ENCODE peak calls at places on chromosomes 6 and 20, in six cellular contexts. Q, C, H, W, U and D are unnamed samples.

GRCh38 chr6:79946773-79947190 is 571 bp downstream of the ELOVL4 start:
- DNase-seq in Q (peak; percentile 22), C (peak; percentile 67), H (no peak), W (no peak), U (peak; percentile 32), D (no peak)

GRCh38 chr20:17733781-17734304 is 34.1 kb downstream of the BANF2 start:
- DNase-seq in Q (no peak), C (no peak), H (no peak), W (no peak), U (no peak), D (no peak)

GRCh38 chr6:41464481-41464880 is 81.7 kb upstream of the FOXP4 start:
- DNase-seq in Q (no peak), C (no peak), H (no peak), W (no peak), U (no peak), D (no peak)

GRCh38 chr6:25296980-25297379 is 17.8 kb downstream of the CARMIL1 start:
- DNase-seq in Q (peak; percentile 80), C (peak; percentile 62), H (no peak), W (no peak), U (no peak), D (no peak)

GRCh38 chr20:1327241-1327653 is 1.7 kb downstream of the SDCBP2 start:
- DNase-seq in Q (peak; percentile 71), C (peak; percentile 59), H (no peak), W (peak; percentile 39), U (no peak), D (no peak)

GRCh38 chr6:152952045-152952444 is 30.8 kb downstream of the FBXO5 start:
- DNase-seq in Q (peak; percentile 38), C (peak; percentile 6), H (no peak), W (no peak), U (no peak), D (no peak)

GRCh38 chr20:53767206-53767924 is 173.7 kb upstream of the ZNF217 start:
- DNase-seq in Q (no peak), C (no peak), H (no peak), W (peak; percentile 54), U (no peak), D (no peak)

GRCh38 chr6:132341646-132342045 is 59.6 kb downstream of the MOXD1 start:
- DNase-seq in Q (no peak), C (peak; percentile 84), H (no peak), W (no peak), U (no peak), D (no peak)

GRCh38 chr20:17960927-17961599 is 7.5 kb downstream of the SNX5 start:
- DNase-seq in Q (peak; percentile 89), C (peak; percentile 59), H (no peak), W (no peak), U (no peak), D (no peak)

GRCh38 chr6:143279385-143279784 is 171.1 kb downstream of the ADAT2 start:
- DNase-seq in Q (peak; percentile 15), C (no peak), H (peak; percentile 13), W (peak; percentile 70), U (peak; percentile 8), D (peak; percentile 46)

GRCh38 chr20:1341561-1342265 is 12.8 kb upstream of the SDCBP2 start:
- DNase-seq in Q (peak; percentile 71), C (no peak), H (no peak), W (peak; percentile 20), U (no peak), D (no peak)

GRCh38 chr6:25342784-25343183 is 63.6 kb downstream of the CARMIL1 start:
- DNase-seq in Q (peak; percentile 54), C (peak; percentile 98), H (no peak), W (no peak), U (no peak), D (no peak)

GRCh38 chr6:158666637-158667359 is 16.9 kb downstream of the SYTL3 start:
- DNase-seq in Q (peak; percentile 89), C (peak; percentile 85), H (no peak), W (peak; percentile 25), U (no peak), D (no peak)

GRCh38 chr6:47146426-47147174 is 104.5 kb upstream of the ADGRF1 start:
- DNase-seq in Q (no peak), C (peak; percentile 82), H (no peak), W (peak; percentile 55), U (no peak), D (no peak)

GRCh38 chr6:145271601-145272000 is 463.7 kb downstream of the EPM2A start:
- DNase-seq in Q (no peak), C (no peak), H (no peak), W (no peak), U (no peak), D (no peak)

GRCh38 chr20:22999756-23000155 is 35.4 kb upstream of the SSTR4 start:
- DNase-seq in Q (peak; percentile 9), C (no peak), H (no peak), W (no peak), U (no peak), D (no peak)

GRCh38 chr6:52548999-52549398 is 27.9 kb downstream of the TRAM2 start:
- DNase-seq in Q (no peak), C (no peak), H (no peak), W (no peak), U (no peak), D (no peak)
- H3K9ac ChIP-seq in Q (no peak overlapping the region), C (no peak overlapping the region), H (no peak overlapping the region), W (no peak overlapping the region), U (no peak overlapping the region), D (peak overlapping the region; percentile 60)

DNA sequence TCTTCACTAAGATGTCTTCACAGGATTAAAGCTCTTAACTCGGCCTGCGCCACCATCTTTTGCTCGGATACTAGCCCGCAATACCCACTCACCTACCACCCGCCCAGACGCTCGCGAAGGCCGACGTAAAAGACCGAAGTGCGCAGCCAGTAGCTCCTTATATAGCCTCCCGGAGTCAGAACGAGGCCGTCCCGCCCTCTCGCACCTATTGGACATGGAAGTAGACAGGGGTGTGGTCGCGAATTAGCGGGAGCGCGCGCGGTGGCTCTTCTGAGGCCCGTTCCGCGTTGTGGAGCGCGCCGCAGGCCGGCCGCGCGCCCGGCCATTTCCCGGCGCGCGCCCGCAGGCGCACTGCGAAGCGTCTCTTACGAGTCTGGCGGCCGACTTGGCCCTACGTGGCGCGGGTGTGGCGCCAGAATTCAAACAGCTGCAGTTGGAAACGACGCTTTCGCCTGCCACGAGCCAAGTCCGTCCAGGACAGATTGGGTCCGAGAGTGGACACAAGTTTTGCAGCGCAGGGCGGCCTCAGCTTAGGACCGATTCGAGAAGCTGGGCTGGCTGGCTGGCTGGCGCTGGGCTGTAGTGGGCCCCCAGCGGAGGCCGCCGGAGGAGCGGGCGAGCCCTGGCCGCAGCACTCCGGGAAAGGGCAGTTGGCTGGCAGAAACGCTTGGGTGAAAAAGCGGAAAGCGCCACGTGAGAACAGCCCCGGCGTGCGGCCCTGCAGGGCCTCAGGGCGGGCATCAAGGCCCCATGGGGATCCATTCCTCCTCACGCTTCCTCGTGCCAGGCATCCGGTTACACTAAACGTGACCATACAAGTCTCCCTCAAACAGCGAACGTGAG is 36.1 kb upstream of the SYNCRIP start:
- DNase-seq in Q (peak; percentile 99), C (peak; percentile 99), H (peak; percentile 96), W (peak; percentile 99), U (peak; percentile 98), D (peak; percentile 99)
- H3K9ac ChIP-seq in Q (peak overlapping the region; percentile 95), C (peak overlapping the region; percentile 99), H (peak overlapping the region; percentile 98), W (peak overlapping the region; percentile 99), U (peak overlapping the region; percentile 96), D (peak overlapping the region; percentile 93)

DNA sequence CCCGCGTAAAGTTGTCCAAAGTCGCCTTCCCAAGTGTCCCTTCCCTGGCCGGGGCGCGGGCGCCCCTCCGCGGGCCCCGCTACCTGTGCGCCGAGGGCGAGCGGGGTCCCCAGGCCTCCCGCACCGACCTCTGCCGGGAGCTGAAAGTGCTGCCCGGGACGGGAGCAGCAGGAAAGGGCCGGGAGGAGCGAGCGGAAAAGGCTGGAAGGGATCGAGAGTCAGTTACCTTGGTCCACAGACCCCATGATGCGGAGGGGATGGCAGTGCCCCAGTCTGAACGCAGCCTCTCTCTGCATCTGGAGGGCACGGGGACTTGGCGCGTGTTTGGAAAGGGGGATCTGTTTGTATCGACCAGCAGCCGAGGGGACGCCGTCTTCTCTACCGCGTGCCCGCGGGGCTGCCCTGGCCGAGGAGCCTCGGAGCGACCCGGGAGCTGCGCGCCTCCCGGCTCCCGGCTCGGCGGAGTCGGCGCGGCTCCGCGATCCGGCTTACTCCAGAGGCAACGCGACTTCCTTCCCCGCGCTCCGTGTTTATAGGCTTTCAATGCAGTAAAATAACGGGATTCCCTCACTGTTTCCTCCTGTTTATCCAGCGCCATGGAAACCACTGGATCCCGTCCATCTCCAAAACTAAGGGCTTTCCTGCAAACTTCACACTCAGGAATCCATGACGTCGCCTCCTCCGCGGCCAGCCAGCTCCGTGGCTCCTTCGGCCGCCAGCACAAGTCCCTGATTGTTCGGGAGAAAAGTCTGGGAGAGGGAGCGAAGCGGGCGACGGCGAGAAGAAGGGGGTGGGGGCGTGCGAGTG is 20.0 kb upstream of the NFATC2 start:
- DNase-seq in Q (peak; percentile 96), C (peak; percentile 91), H (peak; percentile 26), W (peak; percentile 91), U (peak; percentile 76), D (no peak)
- H3K9ac ChIP-seq in Q (peak overlapping the region; percentile 97), C (peak overlapping the region; percentile 28), H (peak overlapping the region; percentile 43), W (peak overlapping the region; percentile 71), U (peak overlapping the region; percentile 74), D (no peak overlapping the region)

DNA sequence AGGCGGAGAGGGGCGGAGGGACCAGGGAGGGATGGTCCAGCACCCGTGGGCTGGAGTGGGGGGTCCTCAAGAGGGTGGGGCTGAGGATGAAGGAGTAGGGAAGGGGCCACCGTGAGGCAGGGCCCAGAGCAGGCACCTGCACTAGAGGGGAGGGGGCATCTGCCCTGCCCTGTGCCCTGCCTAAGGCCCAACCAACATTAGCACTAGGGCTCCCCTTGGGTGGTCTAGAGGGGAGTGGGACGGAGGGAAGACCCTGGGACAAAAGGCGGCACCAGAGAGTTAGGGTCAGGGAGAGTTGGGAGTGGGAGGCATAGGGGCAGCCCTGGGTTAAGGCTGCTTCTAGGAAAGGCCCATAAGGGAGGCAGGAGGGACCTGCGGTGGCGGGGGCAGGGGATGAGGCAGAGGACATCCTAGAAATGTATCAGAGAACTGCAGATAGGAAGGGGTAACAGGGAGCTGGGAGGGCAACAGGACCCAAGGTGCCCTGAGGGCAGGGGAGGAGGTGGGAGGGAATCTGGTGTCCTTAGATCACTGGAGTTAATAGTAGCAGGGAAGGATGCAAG is 24.5 kb downstream of the HLA-F start:
- DNase-seq in Q (no peak), C (no peak), H (no peak), W (peak; percentile 43), U (no peak), D (no peak)
- H3K9ac ChIP-seq in Q (no peak overlapping the region), C (peak overlapping the region; percentile 84), H (peak overlapping the region; percentile 66), W (no peak overlapping the region), U (peak overlapping the region; percentile 14), D (no peak overlapping the region)

GRCh38 chr6:169868458-169868857 is 117.0 kb downstream of the ERMARD start:
- DNase-seq in Q (no peak), C (no peak), H (no peak), W (peak; percentile 41), U (no peak), D (no peak)
- H3K9ac ChIP-seq in Q (no peak overlapping the region), C (no peak overlapping the region), H (no peak overlapping the region), W (no peak overlapping the region), U (no peak overlapping the region), D (no peak overlapping the region)